ENCODE peak calls at places on chromosomes 11 and 22, in six cellular contexts. One of them, this sample, is unnamed.
A peak's percentile ranks its signal among the peaks of the same experiment; 100 is the strongest.

GRCh38 chr11:30171661-30172060 is 59.2 kb upstream of the FSHB start:
- DNase-seq in H9: no peak
- DNase-seq in mesendoderm: no peak
- DNase-seq in neuronal stem cell: no peak
- DNase-seq in H1: no peak
- DNase-seq in IMR-90: no peak
- DNase-seq in this sample: no peak

GRCh38 chr11:78030429-78031325 is 7.6 kb upstream of the KCTD14 start:
- DNase-seq in H9: no peak
- DNase-seq in neuronal stem cell: no peak
- DNase-seq in mesendoderm: peak; percentile 66
- DNase-seq in H1: no peak
- DNase-seq in IMR-90: peak; percentile 50
- DNase-seq in this sample: no peak

GRCh38 chr22:19232620-19233019 is 54.1 kb upstream of the SLC25A1 start:
- DNase-seq in IMR-90: no peak
- DNase-seq in mesendoderm: no peak
- DNase-seq in H9: no peak
- DNase-seq in neuronal stem cell: no peak
- DNase-seq in H1: no peak
- DNase-seq in this sample: no peak

GRCh38 chr11:9170450-9170849 is 79.1 kb upstream of the SCUBE2 start:
- DNase-seq in IMR-90: peak; percentile 82
- DNase-seq in mesendoderm: peak; percentile 19
- DNase-seq in H1: no peak
- DNase-seq in neuronal stem cell: no peak
- DNase-seq in H9: no peak
- DNase-seq in this sample: peak; percentile 71

GRCh38 chr11:86938900-86939880 is 16.0 kb downstream of the FZD4 start:
- DNase-seq in H9: no peak
- DNase-seq in H1: no peak
- DNase-seq in IMR-90: peak; percentile 68
- DNase-seq in neuronal stem cell: peak; percentile 44
- DNase-seq in mesendoderm: peak; percentile 77
- DNase-seq in this sample: peak; percentile 71

GRCh38 chr11:60906132-60906972 is at the start of gene PRPF19:
- DNase-seq in IMR-90: peak; percentile 92
- DNase-seq in mesendoderm: peak; percentile 98
- DNase-seq in neuronal stem cell: peak; percentile 98
- DNase-seq in H1: peak; percentile 99
- DNase-seq in H9: peak; percentile 98
- DNase-seq in this sample: peak; percentile 98

GRCh38 chr11:45407226-45407625 is 121.1 kb upstream of the SYT13 start:
- DNase-seq in IMR-90: no peak
- DNase-seq in H9: no peak
- DNase-seq in mesendoderm: no peak
- DNase-seq in neuronal stem cell: no peak
- DNase-seq in H1: no peak
- DNase-seq in this sample: no peak

GRCh38 chr11:125154380-125155099 is 10.0 kb upstream of the PKNOX2 start:
- DNase-seq in mesendoderm: no peak
- DNase-seq in H1: no peak
- DNase-seq in neuronal stem cell: no peak
- DNase-seq in H9: peak; percentile 9
- DNase-seq in IMR-90: no peak
- DNase-seq in this sample: peak; percentile 11

GRCh38 chr11:10298342-10298741 is 4.3 kb upstream of the SBF2 start:
- DNase-seq in H1: no peak
- DNase-seq in neuronal stem cell: no peak
- DNase-seq in IMR-90: peak; percentile 98
- DNase-seq in mesendoderm: no peak
- DNase-seq in H9: no peak
- DNase-seq in this sample: peak; percentile 98

GRCh38 chr11:22829231-22830081 is at the start of gene SVIP:
- DNase-seq in H1: peak; percentile 98
- DNase-seq in neuronal stem cell: peak; percentile 84
- DNase-seq in mesendoderm: peak; percentile 93
- DNase-seq in IMR-90: peak; percentile 87
- DNase-seq in H9: peak; percentile 96
- DNase-seq in this sample: peak; percentile 83

GRCh38 chr11:134861490-134862107 is 449.6 kb upstream of the B3GAT1 start:
- DNase-seq in H9: no peak
- DNase-seq in IMR-90: no peak
- DNase-seq in H1: no peak
- DNase-seq in neuronal stem cell: no peak
- DNase-seq in mesendoderm: no peak
- DNase-seq in this sample: no peak

GRCh38 chr22:27419473-27419872 is 382.1 kb downstream of the MN1 start:
- DNase-seq in H1: no peak
- DNase-seq in neuronal stem cell: no peak
- DNase-seq in IMR-90: peak; percentile 21
- DNase-seq in H9: no peak
- DNase-seq in mesendoderm: no peak
- DNase-seq in this sample: no peak

GRCh38 chr22:39617342-39617741 is 46.8 kb downstream of the CACNA1I start:
- DNase-seq in mesendoderm: no peak
- DNase-seq in H9: no peak
- DNase-seq in neuronal stem cell: no peak
- DNase-seq in H1: no peak
- DNase-seq in IMR-90: no peak
- DNase-seq in this sample: no peak

GRCh38 chr11:23789938-23790371 is 706.9 kb upstream of the LUZP2 start:
- DNase-seq in mesendoderm: no peak
- DNase-seq in H9: no peak
- DNase-seq in H1: no peak
- DNase-seq in neuronal stem cell: no peak
- DNase-seq in IMR-90: peak; percentile 86
- DNase-seq in this sample: peak; percentile 85

GRCh38 chr11:70697701-70698100 is 299.4 kb downstream of the CTTN start:
- DNase-seq in IMR-90: no peak
- DNase-seq in neuronal stem cell: no peak
- DNase-seq in H1: no peak
- DNase-seq in H9: no peak
- DNase-seq in mesendoderm: no peak
- DNase-seq in this sample: no peak

GRCh38 chr11:70696076-70696475 is 297.7 kb downstream of the CTTN start:
- DNase-seq in IMR-90: no peak
- DNase-seq in H9: no peak
- DNase-seq in neuronal stem cell: no peak
- DNase-seq in H1: no peak
- DNase-seq in mesendoderm: no peak
- DNase-seq in this sample: no peak

GRCh38 chr11:70696564-70696963 is 298.2 kb downstream of the CTTN start:
- DNase-seq in H9: no peak
- DNase-seq in H1: no peak
- DNase-seq in neuronal stem cell: no peak
- DNase-seq in mesendoderm: no peak
- DNase-seq in IMR-90: no peak
- DNase-seq in this sample: no peak

GRCh38 chr11:70694371-70694770 is 296.0 kb downstream of the CTTN start:
- DNase-seq in H9: no peak
- DNase-seq in mesendoderm: no peak
- DNase-seq in IMR-90: no peak
- DNase-seq in H1: no peak
- DNase-seq in neuronal stem cell: no peak
- DNase-seq in this sample: no peak

DNA sequence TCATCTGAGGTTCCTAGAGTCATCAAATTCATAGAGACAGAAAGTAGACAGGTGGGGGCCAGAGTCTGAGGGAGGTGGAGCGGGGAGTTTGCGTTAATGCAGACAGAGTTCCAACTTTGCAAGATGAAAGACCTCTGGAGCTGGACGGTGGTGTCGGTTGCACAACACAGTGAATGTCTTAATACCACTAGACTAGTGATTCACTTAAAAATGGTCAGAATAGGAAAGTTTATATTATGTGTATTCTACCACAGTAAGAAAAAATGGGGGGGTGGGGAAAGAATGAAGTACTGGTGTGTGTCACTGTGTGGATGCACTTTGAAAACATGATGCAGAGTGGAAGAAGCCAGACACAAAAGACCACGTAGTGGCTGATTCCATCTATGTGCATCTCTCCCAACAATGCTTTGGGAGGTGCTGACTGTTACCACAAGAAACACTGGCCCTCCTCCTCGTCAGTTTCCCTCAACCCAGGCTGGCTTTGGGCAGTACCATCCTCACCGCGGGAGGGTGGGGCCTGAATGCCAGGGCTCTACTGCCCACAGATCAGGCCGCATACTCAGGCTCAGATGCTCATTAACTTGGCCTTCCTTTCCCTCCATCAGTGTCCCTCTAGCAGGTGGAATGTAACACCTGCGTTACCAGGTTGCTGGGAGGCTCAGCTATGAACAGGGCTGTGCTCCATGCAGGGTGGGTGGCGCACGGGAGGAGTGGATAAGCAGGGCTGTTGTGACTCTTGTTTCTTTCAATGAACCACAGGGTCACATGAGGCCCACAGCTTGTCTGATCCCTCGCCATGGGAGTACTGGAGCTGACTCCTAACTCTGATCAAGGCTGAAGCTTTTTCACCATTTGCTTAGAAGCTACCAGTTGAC is 297.0 kb downstream of the CTTN start:
- DNase-seq in H1: no peak
- DNase-seq in H9: no peak
- DNase-seq in mesendoderm: no peak
- DNase-seq in IMR-90: peak; percentile 41
- DNase-seq in neuronal stem cell: no peak
- DNase-seq in this sample: peak; percentile 74
- H2BK15ac ChIP-seq in H1: no peak overlapping the region
- H2BK15ac ChIP-seq in H9: no peak overlapping the region
- H2BK15ac ChIP-seq in mesendoderm: no peak overlapping the region
- H2BK15ac ChIP-seq in IMR-90: no peak overlapping the region
- H2BK15ac ChIP-seq in neuronal stem cell: no peak overlapping the region
- H2BK15ac ChIP-seq in this sample: no peak overlapping the region

GRCh38 chr11:20030472-20030871 is 129.8 kb downstream of the DBX1 start:
- DNase-seq in H9: no peak
- DNase-seq in mesendoderm: no peak
- DNase-seq in H1: no peak
- DNase-seq in IMR-90: no peak
- DNase-seq in neuronal stem cell: no peak
- DNase-seq in this sample: no peak
- H3K79me1 ChIP-seq in H9: no peaks in the 10 kb centered on the region
- H3K79me1 ChIP-seq in mesendoderm: peaks cover 2% of the 10 kb centered on the region
- H3K79me1 ChIP-seq in H1: peaks cover 10% of the 10 kb centered on the region
- H3K79me1 ChIP-seq in IMR-90: peaks cover 36% of the 10 kb centered on the region
- H3K79me1 ChIP-seq in neuronal stem cell: no peaks in the 10 kb centered on the region
- H3K79me1 ChIP-seq in this sample: peaks cover 13% of the 10 kb centered on the region

DNA sequence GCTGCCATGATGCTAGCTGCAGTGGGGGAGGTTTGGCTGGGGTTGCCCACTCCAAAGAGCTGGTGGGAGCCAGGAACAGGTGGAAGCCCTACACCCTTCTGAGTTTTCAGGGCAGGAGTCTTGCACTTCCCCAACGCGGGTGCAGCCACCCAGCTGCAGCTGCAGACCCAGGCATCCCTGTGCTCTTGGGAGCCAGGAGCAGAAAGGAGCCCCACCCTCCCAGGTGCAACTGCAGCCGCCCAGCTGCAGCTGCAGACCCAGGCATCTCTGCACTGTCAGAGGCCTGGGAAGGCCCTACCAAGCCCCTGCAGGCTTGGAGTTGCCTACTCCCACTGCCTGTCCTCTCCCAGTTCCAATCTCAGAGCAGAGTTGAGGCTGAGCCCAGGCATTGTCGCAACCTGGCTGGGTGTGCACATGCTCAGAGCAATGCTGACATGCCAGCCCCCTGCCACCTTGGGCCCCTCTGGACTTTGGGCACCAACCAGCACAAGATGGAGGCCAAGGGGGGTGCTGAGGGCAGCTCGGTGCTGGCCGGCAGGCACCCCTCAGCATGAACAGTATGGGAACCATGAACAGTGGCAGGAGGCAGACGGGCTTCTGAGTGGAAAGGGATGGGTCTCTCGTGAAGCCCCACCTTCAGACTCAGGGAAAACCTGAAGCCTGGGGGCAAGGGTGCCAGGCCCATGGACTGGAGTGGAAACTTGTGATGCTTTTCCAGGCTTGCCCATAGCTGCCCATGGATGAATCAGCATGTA is 195.4 kb downstream of the DCDC1 start:
- DNase-seq in H9: no peak
- DNase-seq in IMR-90: no peak
- DNase-seq in H1: no peak
- DNase-seq in mesendoderm: no peak
- DNase-seq in neuronal stem cell: no peak
- DNase-seq in this sample: no peak
- H2BK15ac ChIP-seq in H9: no peak overlapping the region
- H2BK15ac ChIP-seq in IMR-90: no peak overlapping the region
- H2BK15ac ChIP-seq in H1: no peak overlapping the region
- H2BK15ac ChIP-seq in mesendoderm: no peak overlapping the region
- H2BK15ac ChIP-seq in neuronal stem cell: no peak overlapping the region
- H2BK15ac ChIP-seq in this sample: no peak overlapping the region

DNA sequence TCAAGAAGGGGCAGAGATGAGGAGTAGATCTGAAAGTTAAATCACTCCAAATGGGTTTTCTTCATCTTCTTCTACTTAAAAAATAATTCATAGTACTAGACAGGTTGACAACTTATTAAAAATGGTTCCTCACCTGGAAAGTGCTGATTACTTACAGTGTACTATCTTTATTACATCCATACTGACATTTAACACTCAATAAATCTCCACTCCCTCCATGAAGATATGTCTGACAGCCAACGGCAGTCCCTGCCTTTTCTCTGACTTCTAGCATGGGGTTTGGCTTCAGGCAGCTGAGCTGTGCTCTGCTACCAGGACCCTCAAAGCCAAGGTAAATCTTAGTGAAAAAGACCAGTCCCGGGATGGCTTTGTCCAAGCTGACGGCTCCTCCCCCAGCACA is 133.4 kb upstream of the CSNK2A3 start:
- DNase-seq in IMR-90: no peak
- DNase-seq in H1: no peak
- DNase-seq in H9: no peak
- DNase-seq in mesendoderm: no peak
- DNase-seq in neuronal stem cell: no peak
- DNase-seq in this sample: no peak
- H3K79me1 ChIP-seq in IMR-90: no peaks in the 10 kb centered on the region
- H3K79me1 ChIP-seq in H1: no peaks in the 10 kb centered on the region
- H3K79me1 ChIP-seq in H9: no peaks in the 10 kb centered on the region
- H3K79me1 ChIP-seq in mesendoderm: no peaks in the 10 kb centered on the region
- H3K79me1 ChIP-seq in neuronal stem cell: no peaks in the 10 kb centered on the region
- H3K79me1 ChIP-seq in this sample: no peaks in the 10 kb centered on the region

GRCh38 chr11:115301029-115301428 is 203.2 kb downstream of the CADM1 start:
- DNase-seq in IMR-90: peak; percentile 73
- DNase-seq in H1: no peak
- DNase-seq in mesendoderm: no peak
- DNase-seq in neuronal stem cell: no peak
- DNase-seq in H9: no peak
- DNase-seq in this sample: no peak
- H2BK15ac ChIP-seq in IMR-90: no peak overlapping the region
- H2BK15ac ChIP-seq in H1: no peak overlapping the region
- H2BK15ac ChIP-seq in mesendoderm: no peak overlapping the region
- H2BK15ac ChIP-seq in neuronal stem cell: no peak overlapping the region
- H2BK15ac ChIP-seq in H9: no peak overlapping the region
- H2BK15ac ChIP-seq in this sample: no peak overlapping the region

DNA sequence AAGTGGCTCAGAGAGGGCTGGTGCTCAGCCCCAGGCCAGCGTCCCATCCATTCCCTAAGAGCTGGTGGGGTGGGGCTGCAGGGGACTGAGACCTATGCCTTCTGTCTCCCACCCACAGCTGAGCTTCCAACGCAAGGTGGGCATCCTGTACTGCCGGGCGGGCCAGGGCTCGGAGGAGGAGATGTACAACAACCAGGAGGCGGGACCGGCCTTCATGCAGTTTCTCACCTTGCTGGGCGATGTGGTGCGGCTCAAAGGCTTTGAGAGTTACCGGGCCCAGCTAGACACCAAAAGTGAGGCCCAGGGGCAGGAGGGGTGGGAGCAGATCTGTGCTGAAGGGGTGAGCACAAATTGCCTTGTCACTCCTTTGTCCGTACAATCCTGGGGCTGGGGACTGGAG is 6.9 kb downstream of the SIPA1 start:
- DNase-seq in H1: no peak
- DNase-seq in IMR-90: no peak
- DNase-seq in H9: no peak
- DNase-seq in neuronal stem cell: no peak
- DNase-seq in mesendoderm: no peak
- DNase-seq in this sample: no peak
- H3K79me1 ChIP-seq in H1: no peaks in the 10 kb centered on the region
- H3K79me1 ChIP-seq in IMR-90: peaks cover 1% of the 10 kb centered on the region
- H3K79me1 ChIP-seq in H9: no peaks in the 10 kb centered on the region
- H3K79me1 ChIP-seq in neuronal stem cell: no peaks in the 10 kb centered on the region
- H3K79me1 ChIP-seq in mesendoderm: no peaks in the 10 kb centered on the region
- H3K79me1 ChIP-seq in this sample: peaks cover 29% of the 10 kb centered on the region